ENCODE peak calls at places on chromosomes 6 and 20, in ten cellular contexts. Q is omental fat pad; H is endothelial cell; Y is CD8-positive, alpha-beta T cell; J is GM23338; Z is Calu3; D is adrenal gland; O is body of pancreas; P is ovary; R is fibroblast of pulmonary artery. E is an unnamed sample.

GRCh38 chr6:1335367-1336037 is 23.6 kb downstream of the FOXQ1 start:
- DNase-seq in Q (no peak), H (peak), Y (no peak), J (no peak), Z (peak), D (no peak), O (peak), P (no peak), R (peak), E (no peak)

GRCh38 chr6:155444120-155444917 is 11.3 kb downstream of the NOX3 start:
- DNase-seq in Q (no peak), H (no peak), Y (no peak), J (no peak), Z (peak), D (no peak), O (no peak), P (no peak), R (peak), E (no peak)

GRCh38 chr20:50592282-50593004 is 82.3 kb downstream of the PTPN1 start:
- DNase-seq in Q (no peak), H (no peak), Y (no peak), J (no peak), Z (no peak), D (peak), O (peak), P (peak), R (no peak), E (no peak)

GRCh38 chr6:110287462-110288341 is 70.4 kb downstream of the METTL24 start:
- DNase-seq in Q (no peak), H (no peak), Y (no peak), J (no peak), Z (no peak), D (no peak), O (peak), P (no peak), R (no peak), E (no peak)

GRCh38 chr6:118826096-118826495 is 67.9 kb upstream of the ASF1A start:
- DNase-seq in Q (no peak), H (no peak), Y (no peak), J (no peak), Z (no peak), D (no peak), O (no peak), P (no peak), R (no peak), E (no peak)

GRCh38 chr6:34317882-34318491 is 69.2 kb upstream of the SMIM29 start:
- DNase-seq in Q (no peak), H (no peak), Y (no peak), J (no peak), Z (no peak), D (no peak), O (no peak), P (no peak), R (peak), E (no peak)

GRCh38 chr20:51500936-51501335 is 41.6 kb downstream of the NFATC2 start:
- DNase-seq in Q (no peak), H (no peak), Y (no peak), J (no peak), Z (no peak), D (no peak), O (no peak), P (no peak), R (no peak), E (peak)

GRCh38 chr6:170114956-170115855 is 175.7 kb downstream of the DLL1 start:
- DNase-seq in Q (no peak), H (no peak), Y (no peak), J (no peak), Z (no peak), D (no peak), O (no peak), P (peak), R (no peak), E (peak)

GRCh38 chr6:106574729-106575458 is 54.4 kb downstream of the RTN4IP1 start:
- DNase-seq in Q (no peak), H (no peak), Y (no peak), J (no peak), Z (peak), D (peak), O (no peak), P (no peak), R (peak), E (no peak)

GRCh38 chr6:1312444-1313363 is 806 bp downstream of the FOXQ1 start:
- DNase-seq in Q (no peak), H (peak), Y (no peak), J (peak), Z (peak), D (no peak), O (peak), P (no peak), R (no peak), E (peak)

GRCh38 chr6:38498085-38498484 is 141.6 kb downstream of the BTBD9 start:
- DNase-seq in Q (no peak), H (no peak), Y (no peak), J (no peak), Z (no peak), D (no peak), O (no peak), P (no peak), R (no peak), E (no peak)

GRCh38 chr6:75213112-75213511 is 7.3 kb upstream of the COL12A1 start:
- DNase-seq in Q (no peak), H (no peak), Y (no peak), J (peak), Z (no peak), D (no peak), O (no peak), P (no peak), R (peak), E (no peak)

GRCh38 chr6:163438940-163439335 is 24.4 kb downstream of the QKI start:
- DNase-seq in Q (peak), H (no peak), Y (peak), J (no peak), Z (peak), D (no peak), O (peak), P (no peak), R (no peak), E (no peak)

GRCh38 chr6:97322811-97323210 is 39.8 kb upstream of the MMS22L start:
- DNase-seq in Q (no peak), H (no peak), Y (no peak), J (no peak), Z (no peak), D (no peak), O (no peak), P (no peak), R (no peak), E (no peak)

GRCh38 chr6:150118642-150119041 is 24.2 kb upstream of the PPP1R14C start:
- DNase-seq in Q (no peak), H (no peak), Y (no peak), J (no peak), Z (no peak), D (no peak), O (no peak), P (no peak), R (no peak), E (no peak)

GRCh38 chr6:18327621-18328548 is 59.3 kb upstream of the RNF144B start:
- DNase-seq in Q (no peak), H (no peak), Y (no peak), J (peak), Z (no peak), D (no peak), O (no peak), P (no peak), R (peak), E (no peak)

GRCh38 chr20:63698739-63699465 is 2.5 kb downstream of the TNFRSF6B start:
- DNase-seq in Q (no peak), H (peak), Y (no peak), J (no peak), Z (peak), D (peak), O (peak), P (peak), R (peak), E (peak)

GRCh38 chr6:42958125-42958524 is 2.4 kb upstream of the GNMT start:
- DNase-seq in Q (no peak), H (no peak), Y (no peak), J (no peak), Z (no peak), D (no peak), O (no peak), P (no peak), R (peak), E (no peak)
- TF ChIP-seq CTCF in Q (no peak), H (no peak), Y (no peak), J (no peak), Z (no peak), D (no peak), O (no peak), P (no peak), R (no peak), E (no peak)

DNA sequence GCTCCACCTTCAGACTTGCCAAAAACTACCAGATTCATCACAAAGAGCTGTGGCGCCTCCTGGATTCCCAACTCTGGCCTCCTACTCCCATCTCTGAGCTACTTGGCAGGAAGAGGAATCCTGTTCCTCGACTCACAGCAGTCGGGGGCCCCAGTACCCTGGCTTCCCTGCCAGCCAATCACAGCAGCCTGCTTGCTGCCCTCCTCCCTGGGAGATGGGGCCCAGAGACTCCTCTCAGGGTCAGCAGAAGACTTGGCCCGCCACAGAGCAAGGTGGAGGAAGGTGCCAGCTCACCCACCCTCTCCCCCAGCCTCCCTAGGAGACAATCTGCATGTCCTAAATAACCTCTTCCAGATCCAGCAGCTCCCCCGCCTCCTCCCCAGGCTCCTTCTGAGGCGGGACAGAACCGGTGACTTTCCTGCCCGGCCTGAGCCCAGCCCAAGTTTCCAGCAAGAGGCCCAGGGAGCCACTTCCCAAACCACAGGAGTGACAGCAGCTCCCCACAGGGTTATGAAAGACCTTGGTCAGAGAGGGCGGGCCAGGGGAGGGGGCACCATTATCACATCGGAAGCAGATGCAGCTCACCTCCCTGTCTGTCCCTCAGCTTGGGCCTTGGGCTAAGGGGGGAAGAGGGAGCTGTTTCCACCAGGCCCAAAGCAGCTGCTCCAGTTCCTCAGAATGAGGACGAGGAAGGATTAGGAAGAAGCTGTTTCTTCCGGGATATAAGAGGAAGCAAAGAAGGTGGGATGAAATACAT is 2.3 kb downstream of the CCND3 start:
- DNase-seq in Q (peak), H (peak), Y (no peak), J (peak), Z (no peak), D (peak), O (no peak), P (peak), R (peak), E (peak)
- TF ChIP-seq CTCF in Q (no peak), H (no peak), Y (no peak), J (no peak), Z (no peak), D (no peak), O (no peak), P (no peak), R (no peak), E (no peak)

GRCh38 chr20:43514062-43514971 is 6.8 kb downstream of the L3MBTL1 start:
- DNase-seq in Q (peak), H (peak), Y (peak), J (peak), Z (peak), D (peak), O (peak), P (peak), R (peak), E (peak)
- TF ChIP-seq CTCF in Q (no peak), H (no peak), Y (no peak), J (peak), Z (peak), D (peak), O (peak), P (peak), R (peak), E (no peak)

GRCh38 chr20:19730716-19731115 is 27.3 kb upstream of the RIN2 start:
- DNase-seq in Q (no peak), H (no peak), Y (no peak), J (no peak), Z (no peak), D (no peak), O (no peak), P (no peak), R (no peak), E (no peak)

GRCh38 chr20:19737025-19737424 is 21.0 kb upstream of the RIN2 start:
- DNase-seq in Q (no peak), H (no peak), Y (no peak), J (no peak), Z (no peak), D (no peak), O (no peak), P (no peak), R (peak), E (peak)

GRCh38 chr20:19738936-19739335 is 19.1 kb upstream of the RIN2 start:
- DNase-seq in Q (no peak), H (no peak), Y (no peak), J (no peak), Z (no peak), D (no peak), O (no peak), P (no peak), R (no peak), E (no peak)

GRCh38 chr20:19735446-19735845 is 22.6 kb upstream of the RIN2 start:
- DNase-seq in Q (peak), H (no peak), Y (no peak), J (no peak), Z (peak), D (peak), O (peak), P (peak), R (peak), E (peak)

GRCh38 chr20:19734811-19735210 is 23.2 kb upstream of the RIN2 start:
- DNase-seq in Q (no peak), H (no peak), Y (no peak), J (no peak), Z (no peak), D (no peak), O (no peak), P (no peak), R (no peak), E (no peak)
- TF ChIP-seq CTCF in Q (no peak), H (no peak), Y (no peak), J (no peak), Z (no peak), D (no peak), O (no peak), P (no peak), R (no peak), E (no peak)

DNA sequence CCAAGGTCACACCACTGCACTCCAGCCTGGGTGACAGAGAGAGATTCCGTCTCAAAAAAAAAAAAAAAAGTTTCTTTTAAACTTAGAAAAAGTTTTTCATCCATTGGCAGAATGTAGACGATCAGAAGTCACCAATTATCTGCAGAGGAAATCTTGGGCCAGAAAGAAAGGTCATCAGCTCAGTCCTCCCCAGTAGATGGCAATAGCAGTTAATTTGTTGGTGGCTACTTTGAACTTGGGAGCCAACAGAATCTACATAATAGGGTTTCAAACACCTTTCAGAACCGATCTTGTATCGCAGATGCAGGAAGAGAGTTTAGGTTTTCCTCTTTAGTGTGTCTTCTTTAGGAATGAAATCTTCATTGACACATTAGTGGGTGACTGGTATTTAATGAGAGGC is 41.7 kb downstream of the LBP start:
- DNase-seq in Q (no peak), H (no peak), Y (no peak), J (peak), Z (no peak), D (no peak), O (no peak), P (no peak), R (no peak), E (no peak)
- TF ChIP-seq CTCF in Q (no peak), H (no peak), Y (no peak), J (peak), Z (no peak), D (no peak), O (no peak), P (no peak), R (no peak), E (no peak)

GRCh38 chr6:27495386-27496135 is 22.7 kb upstream of the ZNF184 start:
- DNase-seq in Q (no peak), H (peak), Y (no peak), J (peak), Z (peak), D (peak), O (peak), P (peak), R (peak), E (no peak)
- TF ChIP-seq CTCF in Q (no peak), H (no peak), Y (no peak), J (peak), Z (no peak), D (no peak), O (no peak), P (no peak), R (no peak), E (no peak)

GRCh38 chr6:61755739-61756138 is 530.3 kb downstream of the KHDRBS2 start:
- DNase-seq in Q (no peak), H (no peak), Y (no peak), J (no peak), Z (no peak), D (no peak), O (no peak), P (no peak), R (no peak), E (no peak)
- TF ChIP-seq CTCF in Q (no peak), H (no peak), Y (no peak), J (no peak), Z (no peak), D (no peak), O (no peak), P (no peak), R (no peak), E (no peak)

GRCh38 chr6:70903665-70904452 is 53.0 kb downstream of the B3GAT2 start:
- DNase-seq in Q (no peak), H (no peak), Y (no peak), J (no peak), Z (no peak), D (no peak), O (no peak), P (no peak), R (no peak), E (no peak)

GRCh38 chr6:70900061-70900460 is 56.8 kb downstream of the B3GAT2 start:
- DNase-seq in Q (no peak), H (no peak), Y (no peak), J (no peak), Z (no peak), D (no peak), O (no peak), P (no peak), R (no peak), E (no peak)

GRCh38 chr6:70905676-70906075 is 51.2 kb downstream of the B3GAT2 start:
- DNase-seq in Q (no peak), H (no peak), Y (no peak), J (no peak), Z (no peak), D (no peak), O (no peak), P (no peak), R (no peak), E (no peak)

GRCh38 chr6:70901324-70901723 is 55.5 kb downstream of the B3GAT2 start:
- DNase-seq in Q (no peak), H (no peak), Y (no peak), J (no peak), Z (no peak), D (no peak), O (no peak), P (no peak), R (no peak), E (no peak)
- TF ChIP-seq CTCF in Q (no peak), H (peak), Y (no peak), J (peak), Z (peak), D (no peak), O (peak), P (no peak), R (peak), E (peak)

E was measured in CD14-positive monocyte.